ENCODE peak calls at places on chromosomes 4 and X, in four cellular contexts. S, W, I and E are unnamed samples.

GRCh38 chr4:84573738-84574720 is 8.9 kb upstream of the CDS1 start:
- DNase-seq in S (no peak), W (no peak), I (no peak), E (no peak)

GRCh38 chr4:108171541-108172230 is 3.0 kb upstream of the LEF1 start:
- DNase-seq in S (peak; percentile 35), W (no peak), I (peak; percentile 27), E (no peak)

GRCh38 chr4:3623106-3623505 is 90.9 kb upstream of the LRPAP1 start:
- DNase-seq in S (no peak), W (no peak), I (no peak), E (no peak)

GRCh38 chr4:3630934-3631585 is 98.8 kb upstream of the LRPAP1 start:
- DNase-seq in S (no peak), W (no peak), I (no peak), E (no peak)

GRCh38 chr4:176380352-176381157 is 60.8 kb downstream of the SPCS3 start:
- DNase-seq in S (no peak), W (no peak), I (no peak), E (no peak)

GRCh38 chrX:138858946-138859345 is 147.4 kb upstream of the FGF13 start:
- DNase-seq in S (no peak), W (no peak), I (no peak), E (no peak)

GRCh38 chr4:134687646-134688628 is 486.3 kb upstream of the PABPC4L start:
- DNase-seq in S (no peak), W (no peak), I (no peak), E (no peak)

GRCh38 chr4:2923141-2923551 is 40.1 kb downstream of the NOP14 start:
- DNase-seq in S (no peak), W (no peak), I (no peak), E (no peak)

GRCh38 chr4:6235012-6235411 is 34.6 kb upstream of the WFS1 start:
- DNase-seq in S (no peak), W (no peak), I (no peak), E (no peak)

GRCh38 chr4:1199556-1200331 is 27.4 kb upstream of the SPON2 start:
- DNase-seq in S (peak; percentile 7), W (no peak), I (peak; percentile 23), E (no peak)

GRCh38 chr4:76518241-76518640 is 83.2 kb downstream of the SHROOM3 start:
- DNase-seq in S (no peak), W (no peak), I (no peak), E (no peak)

GRCh38 chr4:110533940-110534339 is 58.0 kb downstream of the ENPEP start:
- DNase-seq in S (no peak), W (no peak), I (no peak), E (no peak)

GRCh38 chr4:150561338-150561737 is 20.6 kb upstream of the MAB21L2 start:
- DNase-seq in S (no peak), W (no peak), I (no peak), E (no peak)

GRCh38 chr4:17694552-17694951 is 80.1 kb downstream of the MED28 start:
- DNase-seq in S (no peak), W (no peak), I (no peak), E (no peak)

GRCh38 chr4:113978561-113979156 is 788 bp downstream of the ARSJ start:
- DNase-seq in S (peak; percentile 35), W (no peak), I (peak; percentile 50), E (no peak)

GRCh38 chr4:155973639-155974475 is 20.2 kb upstream of the CTSO start:
- DNase-seq in S (no peak), W (no peak), I (no peak), E (no peak)

GRCh38 chr4:13484749-13485345 is 707 bp upstream of the RAB28 start:
- DNase-seq in S (no peak), W (peak; percentile 29), I (no peak), E (no peak)

GRCh38 chrX:106959897-106960296 is 39.7 kb downstream of the CLDN2 start:
- DNase-seq in S (no peak), W (no peak), I (no peak), E (no peak)

GRCh38 chr4:153651041-153651960 is 32.8 kb upstream of the TLR2 start:
- DNase-seq in S (no peak), W (no peak), I (no peak), E (no peak)

GRCh38 chrX:7263961-7264360 is 116.0 kb upstream of the PUDP start:
- DNase-seq in S (no peak), W (no peak), I (no peak), E (no peak)

GRCh38 chr4:152524429-152524828 is 11.5 kb downstream of the FBXW7 start:
- DNase-seq in S (no peak), W (peak; percentile 63), I (no peak), E (no peak)

GRCh38 chr4:139800082-139800481 is 134.5 kb downstream of the MGST2 start:
- DNase-seq in S (no peak), W (no peak), I (no peak), E (no peak)

GRCh38 chr4:142142403-142142802 is 506.0 kb downstream of the IL15 start:
- DNase-seq in S (no peak), W (no peak), I (no peak), E (no peak)

GRCh38 chrX:41293269-41293668 is 40.7 kb upstream of the DDX3X start:
- DNase-seq in S (peak; percentile 44), W (no peak), I (no peak), E (no peak)

GRCh38 chr4:114041117-114041475 is 61.6 kb upstream of the ARSJ start:
- DNase-seq in S (no peak), W (no peak), I (no peak), E (no peak)

DNA sequence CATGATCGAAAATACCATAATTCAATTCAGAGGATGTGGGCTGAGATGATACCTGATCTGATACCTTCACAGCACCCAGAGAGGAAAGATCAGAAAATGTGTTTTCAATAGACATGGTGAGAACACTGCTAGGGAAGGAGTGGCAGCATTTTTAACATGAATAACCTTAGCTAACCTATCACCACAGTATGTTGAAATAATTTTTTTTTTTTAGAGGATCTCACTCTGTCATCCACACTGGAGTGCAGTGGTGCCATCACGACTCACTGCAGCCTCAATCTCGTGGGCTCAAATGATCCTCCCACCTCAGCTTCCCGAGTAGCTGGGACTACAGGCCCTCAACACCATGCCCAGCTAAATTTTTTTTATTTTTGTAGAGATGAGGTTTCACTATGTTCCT is 90.5 kb upstream of the RAPGEF2 start:
- DNase-seq in S (no peak), W (no peak), I (no peak), E (no peak)
- TF ChIP-seq USF1 in S (no peak), W (no peak), I (no peak), E (no peak)

GRCh38 chrX:120125444-120125843 is 9.7 kb upstream of the RHOXF1 start:
- DNase-seq in S (no peak), W (no peak), I (no peak), E (no peak)
- TF ChIP-seq USF1 in S (no peak), W (no peak), I (no peak), E (no peak)

GRCh38 chr4:25535701-25536473 is 119.8 kb upstream of the SLC34A2 start:
- DNase-seq in S (no peak), W (no peak), I (no peak), E (no peak)
- TF ChIP-seq USF1 in S (no peak), W (no peak), I (no peak), E (no peak)

GRCh38 chrX:69038188-69038587 is 127.1 kb downstream of the PJA1 start:
- DNase-seq in S (no peak), W (no peak), I (no peak), E (no peak)
- TF ChIP-seq USF1 in S (no peak), W (no peak), I (no peak), E (no peak)